ENCODE peak calls at places on chromosomes 7 and 10, in five cellular contexts. N is mammary epithelial cell, B is H9, G is IMR-90, Z is ovary. W is an unnamed sample.

GRCh38 chr10:74585231-74586087 is 240.9 kb upstream of the KAT6B start:
- DNase-seq in G (peak), N (peak), Z (no peak), B (no peak), W (no peak)

GRCh38 chr7:125316451-125316850 is 386.8 kb upstream of the POT1 start:
- DNase-seq in N (peak), Z (no peak), B (peak), G (no peak), W (no peak)

GRCh38 chr7:106514887-106515286 is 146.1 kb downstream of the CCDC71L start:
- DNase-seq in G (no peak), N (no peak), B (no peak), Z (no peak), W (peak)

GRCh38 chr10:129192344-129193128 is 274.5 kb upstream of the MGMT start:
- DNase-seq in B (no peak), N (no peak), Z (peak), G (no peak), W (peak)

GRCh38 chr10:103231047-103231551 is 14.6 kb upstream of the RPEL1 start:
- DNase-seq in N (peak), Z (no peak), G (peak), B (peak), W (no peak)

GRCh38 chr10:109953745-109954144 is 30.4 kb upstream of the XPNPEP1 start:
- DNase-seq in B (no peak), Z (no peak), N (no peak), G (no peak), W (no peak)

GRCh38 chr10:110067960-110068770 is 60.4 kb downstream of the ADD3 start:
- DNase-seq in N (no peak), B (no peak), Z (no peak), G (no peak), W (no peak)

GRCh38 chr10:81040031-81040430 is 502.3 kb downstream of the SH2D4B start:
- DNase-seq in B (no peak), N (no peak), Z (no peak), G (no peak), W (no peak)

GRCh38 chr10:106741131-106741530 is 423.4 kb downstream of the SORCS1 start:
- DNase-seq in B (no peak), N (no peak), G (no peak), Z (no peak), W (no peak)

GRCh38 chr10:114367676-114368391 is 36.5 kb downstream of the AFAP1L2 start:
- DNase-seq in B (no peak), Z (no peak), G (no peak), N (no peak), W (no peak)

GRCh38 chr7:72751978-72752377 is 76.0 kb downstream of the TYW1B start:
- DNase-seq in N (no peak), B (peak), Z (no peak), G (no peak), W (no peak)

GRCh38 chr10:128178319-128178937 is 52.2 kb upstream of the MKI67 start:
- DNase-seq in G (peak), Z (no peak), B (peak), N (no peak), W (no peak)

GRCh38 chr7:72493850-72494661 is 81.9 kb upstream of the CALN1 start:
- DNase-seq in Z (no peak), G (peak), B (peak), N (peak), W (no peak)

GRCh38 chr10:115355162-115355760 is 262.1 kb downstream of the ATRNL1 start:
- DNase-seq in N (peak), B (peak), Z (no peak), G (peak), W (no peak)

GRCh38 chr7:4681922-4682620 is at the start of gene FOXK1:
- DNase-seq in G (peak), B (peak), N (peak), Z (peak), W (peak)

GRCh38 chr10:129963076-129963830 is 821 bp downstream of the EBF3 start:
- DNase-seq in G (peak), N (no peak), Z (no peak), B (peak), W (peak)

GRCh38 chr7:2403718-2404648 is 572 bp downstream of the CHST12 start:
- DNase-seq in G (peak), Z (peak), N (peak), B (no peak), W (peak)

GRCh38 chr10:17787087-17787942 is 21.8 kb upstream of the MRC1 start:
- DNase-seq in G (peak), N (peak), B (no peak), Z (no peak), W (no peak)

GRCh38 chr7:24786941-24787340 is 29.7 kb upstream of the GSDME start:
- DNase-seq in N (peak), B (no peak), G (peak), Z (no peak), W (no peak)

GRCh38 chr10:93954726-93955363 is 38.9 kb upstream of the PLCE1 start:
- DNase-seq in Z (no peak), G (peak), B (no peak), N (peak), W (no peak)

GRCh38 chr7:25752967-25753791 is 398.8 kb upstream of the NFE2L3 start:
- DNase-seq in N (peak), Z (no peak), G (no peak), B (peak), W (no peak)

GRCh38 chr7:115340828-115341227 is 418.9 kb downstream of the MDFIC start:
- DNase-seq in N (peak), G (peak), Z (no peak), B (no peak), W (no peak)
- TF ChIP-seq CTCF in N (peak), G (no peak), Z (no peak), B (peak), W (no peak)

GRCh38 chr7:16345979-16346958 is 75.1 kb downstream of the CRPPA start:
- DNase-seq in B (no peak), G (peak), Z (no peak), N (peak), W (no peak)
- H3K27ac ChIP-seq in B (no peak), G (no peak), Z (no peak), N (no peak), W (no peak)

GRCh38 chr10:72044417-72045041 is 43.8 kb downstream of the SPOCK2 start:
- DNase-seq in B (no peak), G (peak), N (peak), Z (no peak), W (peak)
- TF ChIP-seq CTCF in B (peak), G (peak), N (peak), Z (peak), W (peak)

DNA sequence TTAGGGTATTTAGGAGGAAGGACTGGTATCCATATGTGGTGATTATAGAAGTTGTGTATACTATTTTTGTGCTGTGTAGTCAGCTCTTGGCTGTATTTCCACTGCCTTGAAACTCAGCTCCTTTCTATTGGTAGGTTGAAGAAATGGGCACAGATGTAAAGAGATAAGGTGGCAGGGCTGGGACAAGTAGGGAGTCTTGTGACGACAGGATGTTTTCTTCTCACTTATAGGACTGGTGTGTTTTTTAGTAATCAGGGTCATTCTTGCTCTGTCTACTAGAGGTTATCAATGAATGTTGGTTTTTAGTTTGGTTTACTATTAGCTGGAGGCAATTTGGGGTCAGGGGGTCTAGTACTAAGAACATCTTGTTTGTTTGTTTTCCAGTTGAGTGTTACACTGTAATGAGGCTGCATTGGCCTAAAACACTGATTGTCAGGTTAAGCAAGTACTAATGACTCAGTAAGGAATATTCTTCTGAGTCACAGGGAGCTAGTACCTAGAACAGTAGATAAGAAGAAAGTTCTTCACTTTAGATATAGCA is 11.8 kb downstream of the UBN2 start:
- DNase-seq in G (peak), N (peak), B (no peak), Z (no peak), W (no peak)
- H3K27ac ChIP-seq in G (no peak), N (peak), B (no peak), Z (no peak), W (no peak)

GRCh38 chr7:787332-788240 is 44.7 kb upstream of the SUN1 start:
- DNase-seq in Z (no peak), B (no peak), N (no peak), G (no peak), W (no peak)
- TF ChIP-seq CTCF in Z (no peak), B (peak), N (no peak), G (no peak), W (no peak)

GRCh38 chr10:76024460-76025123 is 593.2 kb downstream of the LRMDA start:
- DNase-seq in Z (no peak), N (no peak), B (no peak), G (no peak), W (no peak)
- H3K27ac ChIP-seq in Z (no peak), N (no peak), B (no peak), G (no peak), W (no peak)

GRCh38 chr7:116246357-116246756 is 36.0 kb downstream of the TES start:
- DNase-seq in N (no peak), G (no peak), Z (no peak), B (no peak), W (no peak)

GRCh38 chr7:116252249-116252648 is 41.9 kb downstream of the TES start:
- DNase-seq in Z (no peak), B (no peak), G (no peak), N (no peak), W (no peak)

GRCh38 chr7:116251675-116252074 is 41.3 kb downstream of the TES start:
- DNase-seq in Z (no peak), N (no peak), G (no peak), B (no peak), W (no peak)

DNA sequence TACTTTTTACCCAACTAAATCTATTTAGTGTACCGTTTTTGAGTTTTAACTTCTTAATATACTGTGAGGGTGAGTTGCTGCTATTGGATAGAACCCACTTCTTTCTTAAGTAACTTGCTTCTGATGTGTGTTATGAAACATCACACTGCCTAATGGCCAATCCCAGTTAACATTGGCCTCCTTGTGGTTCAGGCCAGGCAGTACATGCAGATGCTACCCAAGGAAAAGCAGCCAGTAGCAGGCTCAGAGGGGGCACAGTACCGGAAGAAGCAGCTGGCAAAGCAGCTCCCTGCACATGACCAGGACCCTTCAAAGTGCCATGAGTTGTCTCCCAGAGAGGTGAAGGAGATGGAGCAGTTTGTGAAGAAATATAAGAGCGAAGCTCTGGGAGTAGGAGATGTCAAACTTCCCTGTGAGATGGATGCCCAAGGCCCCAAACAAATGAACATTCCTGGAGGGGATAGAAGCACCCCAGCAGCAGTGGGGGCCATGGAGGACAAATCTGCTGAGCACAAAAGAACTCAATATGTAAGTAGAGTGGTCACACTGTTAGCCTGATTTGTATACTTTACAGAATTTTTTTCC is 39.7 kb downstream of the TES start:
- DNase-seq in Z (no peak), G (peak), N (peak), B (peak), W (no peak)
- TF ChIP-seq CTCF in Z (no peak), G (peak), N (peak), B (peak), W (no peak)

GRCh38 chr10:118045842-118046490 is 775 bp downstream of the RAB11FIP2 start:
- DNase-seq in B (no peak), N (peak), Z (no peak), G (peak), W (peak)

GRCh38 chr10:118046491-118047362 is at the start of gene RAB11FIP2:
- DNase-seq in B (peak), Z (peak), G (peak), N (peak), W (peak)

GRCh38 chr10:118045154-118045841 is 1.4 kb downstream of the RAB11FIP2 start:
- DNase-seq in G (no peak), Z (no peak), N (no peak), B (no peak), W (no peak)

GRCh38 chr10:118042827-118043242 is 3.9 kb downstream of the RAB11FIP2 start:
- DNase-seq in G (no peak), N (no peak), Z (no peak), B (no peak), W (no peak)

DNA sequence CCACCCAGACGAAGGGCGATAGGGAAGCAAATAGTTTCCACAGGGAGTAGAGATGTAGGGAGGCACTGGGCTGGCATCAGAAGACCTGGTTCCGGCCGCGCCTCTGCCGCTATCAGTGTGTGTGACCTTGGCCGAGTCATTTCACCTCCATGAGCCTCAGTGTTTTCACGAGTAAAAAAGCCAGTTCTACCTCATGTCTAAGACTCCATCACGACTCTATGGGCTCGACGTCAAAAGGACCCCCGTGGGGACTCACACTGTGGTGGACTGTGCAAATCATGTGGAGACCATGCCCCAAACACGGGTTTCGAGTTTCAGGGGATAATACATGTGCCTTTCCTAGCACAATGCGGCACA is 600 bp upstream of the RAB11FIP2 start:
- DNase-seq in G (no peak), Z (peak), N (no peak), B (no peak), W (no peak)
- H3K27ac ChIP-seq in G (no peak), Z (peak), N (peak), B (no peak), W (peak)